ENCODE peak calls at places on chromosomes 12 and 14, in eight cellular contexts. S is body of pancreas, X is IMR-90, Z is Peyer's patch, V is tibial nerve, J is gastrocnemius medialis, K is sigmoid colon, R is K562. P is an unnamed sample.

GRCh38 chr12:51389302-51389999 is 1.8 kb downstream of the GALNT6 start:
- DNase-seq in S (no peak), X (peak; percentile 93), Z (peak; percentile 46), V (no peak), J (no peak), K (no peak), R (peak; percentile 72), P (peak; percentile 88)

GRCh38 chr14:72775923-72776554 is 117.9 kb downstream of the DPF3 start:
- DNase-seq in S (no peak), X (no peak), Z (no peak), V (no peak), J (no peak), K (no peak), R (no peak), P (no peak)

GRCh38 chr14:55446833-55447232 is 6.4 kb upstream of the TBPL2 start:
- DNase-seq in S (no peak), X (peak; percentile 97), Z (no peak), V (no peak), J (no peak), K (no peak), R (no peak), P (no peak)

GRCh38 chr12:90111646-90112565 is 403.3 kb upstream of the ATP2B1 start:
- DNase-seq in S (no peak), X (no peak), Z (no peak), V (no peak), J (no peak), K (no peak), R (no peak), P (no peak)

GRCh38 chr12:96989916-96990315 is 82.9 kb downstream of the NEDD1 start:
- DNase-seq in S (peak; percentile 52), X (no peak), Z (no peak), V (no peak), J (no peak), K (no peak), R (peak; percentile 30), P (peak; percentile 66)

GRCh38 chr12:131108171-131108955 is 154.7 kb downstream of the ADGRD1 start:
- DNase-seq in S (no peak), X (no peak), Z (no peak), V (no peak), J (no peak), K (peak; percentile 42), R (peak; percentile 17), P (peak; percentile 6)

GRCh38 chr12:92467886-92468285 is 234.9 kb upstream of the PLEKHG7 start:
- DNase-seq in S (no peak), X (peak; percentile 46), Z (peak; percentile 57), V (no peak), J (peak; percentile 25), K (no peak), R (no peak), P (peak; percentile 16)

GRCh38 chr14:68510951-68511726 is 281.7 kb downstream of the ZFP36L1 start:
- DNase-seq in S (no peak), X (no peak), Z (no peak), V (no peak), J (no peak), K (no peak), R (no peak), P (no peak)

GRCh38 chr12:124567673-124568373 is 411 bp upstream of the NCOR2 start:
- DNase-seq in S (peak; percentile 89), X (peak; percentile 94), Z (peak; percentile 95), V (peak; percentile 93), J (peak; percentile 81), K (peak; percentile 98), R (peak; percentile 95), P (peak; percentile 85)

GRCh38 chr14:75905505-75905904 is 76.3 kb downstream of the TGFB3 start:
- DNase-seq in S (peak; percentile 27), X (peak; percentile 53), Z (peak; percentile 60), V (peak; percentile 38), J (peak; percentile 16), K (peak; percentile 76), R (no peak), P (peak; percentile 5)

GRCh38 chr12:125683748-125684381 is 618.6 kb downstream of the AACS start:
- DNase-seq in S (peak; percentile 31), X (no peak), Z (no peak), V (no peak), J (no peak), K (no peak), R (no peak), P (peak; percentile 67)

GRCh38 chr14:37054144-37054543 is 118.3 kb downstream of the SLC25A21 start:
- DNase-seq in S (no peak), X (no peak), Z (no peak), V (no peak), J (no peak), K (no peak), R (no peak), P (no peak)

GRCh38 chr14:69924181-69924580 is 45.0 kb downstream of the SMOC1 start:
- DNase-seq in S (no peak), X (peak; percentile 61), Z (no peak), V (no peak), J (no peak), K (no peak), R (no peak), P (no peak)

GRCh38 chr14:69916396-69916795 is 37.2 kb downstream of the SMOC1 start:
- DNase-seq in S (no peak), X (no peak), Z (no peak), V (no peak), J (no peak), K (no peak), R (no peak), P (no peak)

GRCh38 chr14:69921052-69921451 is 41.8 kb downstream of the SMOC1 start:
- DNase-seq in S (no peak), X (peak; percentile 92), Z (no peak), V (no peak), J (no peak), K (no peak), R (no peak), P (no peak)

GRCh38 chr14:69917287-69917686 is 38.1 kb downstream of the SMOC1 start:
- DNase-seq in S (no peak), X (no peak), Z (no peak), V (no peak), J (no peak), K (no peak), R (no peak), P (no peak)

GRCh38 chr14:69922198-69922597 is 43.0 kb downstream of the SMOC1 start:
- DNase-seq in S (peak; percentile 29), X (no peak), Z (no peak), V (no peak), J (no peak), K (no peak), R (no peak), P (no peak)
- TF ChIP-seq POLR2A in S (no peak), X (no peak), Z (no peak), V (no peak), J (no peak), K (no peak), R (no peak), P (no peak)

GRCh38 chr14:100121643-100122480 is 37.6 kb downstream of the DEGS2 start:
- DNase-seq in S (no peak), X (no peak), Z (no peak), V (no peak), J (no peak), K (no peak), R (no peak), P (no peak)

GRCh38 chr14:100123618-100124017 is 35.8 kb downstream of the DEGS2 start:
- DNase-seq in S (no peak), X (no peak), Z (no peak), V (no peak), J (no peak), K (no peak), R (no peak), P (no peak)

GRCh38 chr14:100126401-100126800 is 33.0 kb downstream of the DEGS2 start:
- DNase-seq in S (no peak), X (no peak), Z (no peak), V (no peak), J (no peak), K (no peak), R (no peak), P (no peak)

GRCh38 chr14:100122481-100123215 is 36.8 kb downstream of the DEGS2 start:
- DNase-seq in S (no peak), X (no peak), Z (no peak), V (no peak), J (no peak), K (no peak), R (no peak), P (peak; percentile 58)

DNA sequence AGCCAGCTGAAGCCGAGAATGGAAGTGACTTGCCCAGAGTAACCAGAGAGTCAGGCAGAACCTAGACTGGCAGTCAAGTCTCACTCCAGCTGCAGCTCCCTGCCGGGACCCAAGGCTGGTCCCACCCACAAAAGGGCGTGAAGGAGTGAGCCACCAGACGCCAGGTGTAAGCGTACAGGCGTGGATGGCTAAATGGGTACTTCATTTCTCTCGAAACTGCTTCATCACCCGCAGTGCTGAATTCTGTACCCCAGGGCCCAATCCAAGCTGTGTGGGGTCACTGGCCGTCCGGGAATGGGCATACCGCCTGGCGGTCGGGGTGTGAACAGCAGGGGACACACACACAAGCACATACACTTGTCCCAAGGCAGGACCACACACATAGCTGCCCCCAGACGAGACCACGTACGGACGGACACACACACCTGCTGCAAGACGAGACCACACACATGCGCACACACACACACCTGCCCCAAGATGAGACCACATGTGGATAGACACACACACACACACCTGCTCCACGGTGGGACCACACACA is 34.8 kb downstream of the DEGS2 start:
- DNase-seq in S (no peak), X (no peak), Z (no peak), V (no peak), J (no peak), K (no peak), R (no peak), P (no peak)
- TF ChIP-seq POLR2A in S (no peak), X (no peak), Z (no peak), V (no peak), J (no peak), K (no peak), R (no peak), P (no peak)

GRCh38 chr12:68632486-68632885 is 21.8 kb downstream of the RAP1B start:
- DNase-seq in S (no peak), X (no peak), Z (no peak), V (no peak), J (no peak), K (no peak), R (no peak), P (no peak)

GRCh38 chr12:68628698-68629097 is 18.0 kb downstream of the RAP1B start:
- DNase-seq in S (no peak), X (no peak), Z (no peak), V (no peak), J (no peak), K (no peak), R (no peak), P (no peak)

GRCh38 chr12:68631177-68631576 is 20.5 kb downstream of the RAP1B start:
- DNase-seq in S (no peak), X (peak; percentile 22), Z (no peak), V (no peak), J (no peak), K (no peak), R (no peak), P (no peak)

GRCh38 chr12:68630050-68630449 is 19.4 kb downstream of the RAP1B start:
- DNase-seq in S (no peak), X (no peak), Z (no peak), V (no peak), J (no peak), K (no peak), R (no peak), P (no peak)

GRCh38 chr12:68630598-68630997 is 19.9 kb downstream of the RAP1B start:
- DNase-seq in S (no peak), X (no peak), Z (no peak), V (no peak), J (no peak), K (no peak), R (no peak), P (no peak)
- TF ChIP-seq POLR2A in S (no peak), X (no peak), Z (no peak), V (no peak), J (no peak), K (no peak), R (no peak), P (no peak)

GRCh38 chr14:30331030-30331429 is 227.9 kb upstream of the G2E3 start:
- DNase-seq in S (no peak), X (no peak), Z (no peak), V (no peak), J (no peak), K (no peak), R (no peak), P (no peak)
- TF ChIP-seq POLR2A in S (no peak), X (no peak), Z (no peak), V (no peak), J (no peak), K (no peak), R (no peak), P (no peak)